ENCODE peak calls at places on chromosomes 12 and 14, in four cellular contexts. One of them, this sample, is unnamed.

GRCh38 chr12:122917508-122918227 is 21.7 kb upstream of the VPS37B start:
- DNase-seq in stimulated activated CD4-positive, alpha-beta T cell treated with anti-CD3 and anti-CD28 coated beads, Interleukin-4, amount 100 ng/mL, for 1 hour: no peak
- DNase-seq in HFF-Myc: no peak
- DNase-seq in SK-N-DZ: no peak
- DNase-seq in this sample: no peak

GRCh38 chr14:86505808-86506207 is 975.9 kb downstream of the FLRT2 start:
- DNase-seq in stimulated activated CD4-positive, alpha-beta T cell treated with anti-CD3 and anti-CD28 coated beads, Interleukin-4, amount 100 ng/mL, for 1 hour: no peak
- DNase-seq in HFF-Myc: no peak
- DNase-seq in SK-N-DZ: no peak
- DNase-seq in this sample: no peak

GRCh38 chr12:56988207-56988739 is 18.1 kb downstream of the ZBTB39 start:
- DNase-seq in stimulated activated CD4-positive, alpha-beta T cell treated with anti-CD3 and anti-CD28 coated beads, Interleukin-4, amount 100 ng/mL, for 1 hour: no peak
- DNase-seq in HFF-Myc: no peak
- DNase-seq in SK-N-DZ: no peak
- DNase-seq in this sample: no peak

GRCh38 chr12:128205145-128205544 is 61.8 kb upstream of the TMEM132C start:
- DNase-seq in stimulated activated CD4-positive, alpha-beta T cell treated with anti-CD3 and anti-CD28 coated beads, Interleukin-4, amount 100 ng/mL, for 1 hour: no peak
- DNase-seq in HFF-Myc: no peak
- DNase-seq in SK-N-DZ: no peak
- DNase-seq in this sample: no peak

GRCh38 chr14:86654558-86655184 is 1124.7 kb downstream of the FLRT2 start:
- DNase-seq in stimulated activated CD4-positive, alpha-beta T cell treated with anti-CD3 and anti-CD28 coated beads, Interleukin-4, amount 100 ng/mL, for 1 hour: peak
- DNase-seq in HFF-Myc: peak
- DNase-seq in SK-N-DZ: peak
- DNase-seq in this sample: peak

GRCh38 chr12:105338954-105339353 is 8.5 kb downstream of the C12orf75 start:
- DNase-seq in stimulated activated CD4-positive, alpha-beta T cell treated with anti-CD3 and anti-CD28 coated beads, Interleukin-4, amount 100 ng/mL, for 1 hour: no peak
- DNase-seq in HFF-Myc: no peak
- DNase-seq in SK-N-DZ: no peak
- DNase-seq in this sample: no peak

GRCh38 chr12:2299207-2299606 is 246.4 kb downstream of the CACNA1C start:
- DNase-seq in stimulated activated CD4-positive, alpha-beta T cell treated with anti-CD3 and anti-CD28 coated beads, Interleukin-4, amount 100 ng/mL, for 1 hour: no peak
- DNase-seq in HFF-Myc: no peak
- DNase-seq in SK-N-DZ: no peak
- DNase-seq in this sample: no peak

GRCh38 chr14:93941293-93941910 is 14.3 kb downstream of the FAM181A start:
- DNase-seq in stimulated activated CD4-positive, alpha-beta T cell treated with anti-CD3 and anti-CD28 coated beads, Interleukin-4, amount 100 ng/mL, for 1 hour: no peak
- DNase-seq in HFF-Myc: peak
- DNase-seq in SK-N-DZ: no peak
- DNase-seq in this sample: peak

GRCh38 chr14:29895591-29896043 is 32.0 kb downstream of the PRKD1 start:
- DNase-seq in stimulated activated CD4-positive, alpha-beta T cell treated with anti-CD3 and anti-CD28 coated beads, Interleukin-4, amount 100 ng/mL, for 1 hour: no peak
- DNase-seq in HFF-Myc: no peak
- DNase-seq in SK-N-DZ: peak
- DNase-seq in this sample: no peak

GRCh38 chr12:30970559-30971202 is 44.1 kb downstream of the TSPAN11 start:
- DNase-seq in stimulated activated CD4-positive, alpha-beta T cell treated with anti-CD3 and anti-CD28 coated beads, Interleukin-4, amount 100 ng/mL, for 1 hour: no peak
- DNase-seq in HFF-Myc: no peak
- DNase-seq in SK-N-DZ: no peak
- DNase-seq in this sample: no peak

GRCh38 chr14:102323102-102323501 is 3.6 kb downstream of the ZNF839 start:
- DNase-seq in stimulated activated CD4-positive, alpha-beta T cell treated with anti-CD3 and anti-CD28 coated beads, Interleukin-4, amount 100 ng/mL, for 1 hour: no peak
- DNase-seq in HFF-Myc: no peak
- DNase-seq in SK-N-DZ: no peak
- DNase-seq in this sample: peak

This sample was measured in smooth muscle cell of the brain vasculature.